ENCODE peak calls at places on chromosomes 2 and 18, in seven cellular contexts. K is foreskin fibroblast, M is RWPE1, P is IMR-90, I is bronchial epithelial cell, V is breast epithelium, Y is fibroblast of villous mesenchyme. W is an unnamed sample.
A peak's percentile ranks its signal among the peaks of the same experiment; 100 is the strongest.

GRCh38 chr2:32453242-32454062 is 96.6 kb downstream of the BIRC6 start:
- DNase-seq in K (peak; percentile 8), M (no peak), P (peak; percentile 44), I (no peak), V (no peak), Y (peak; percentile 32), W (no peak)

GRCh38 chr2:118417417-118418125 is 329.3 kb downstream of the INSIG2 start:
- DNase-seq in K (peak; percentile 81), M (peak; percentile 23), P (peak; percentile 12), I (peak; percentile 71), V (no peak), Y (peak; percentile 25), W (peak; percentile 39)

GRCh38 chr2:157292853-157293252 is 32.8 kb downstream of the ERMN start:
- DNase-seq in K (no peak), M (no peak), P (no peak), I (no peak), V (no peak), Y (no peak), W (no peak)

GRCh38 chr18:63236990-63237389 is 82.6 kb downstream of the BCL2 start:
- DNase-seq in K (no peak), M (no peak), P (no peak), I (no peak), V (no peak), Y (no peak), W (no peak)

GRCh38 chr2:216694201-216694825 is 1.0 kb downstream of the IGFBP5 start:
- DNase-seq in K (peak; percentile 65), M (no peak), P (no peak), I (peak; percentile 17), V (no peak), Y (peak; percentile 50), W (peak; percentile 24)

GRCh38 chr2:49687873-49688272 is 533.6 kb upstream of the FSHR start:
- DNase-seq in K (no peak), M (no peak), P (no peak), I (peak; percentile 5), V (no peak), Y (no peak), W (no peak)

GRCh38 chr2:118102433-118103082 is 14.3 kb downstream of the INSIG2 start:
- DNase-seq in K (no peak), M (peak; percentile 57), P (peak; percentile 30), I (peak; percentile 82), V (no peak), Y (no peak), W (peak; percentile 24)

GRCh38 chr18:79552140-79552631 is 127.4 kb upstream of the CTDP1 start:
- DNase-seq in K (no peak), M (no peak), P (no peak), I (no peak), V (no peak), Y (no peak), W (no peak)

GRCh38 chr2:46873632-46874068 is 42.0 kb downstream of the MCFD2 start:
- DNase-seq in K (peak; percentile 99), M (peak; percentile 97), P (peak; percentile 98), I (peak; percentile 97), V (peak; percentile 81), Y (peak; percentile 97), W (peak; percentile 94)

GRCh38 chr18:57586243-57587049 is at the start of gene FECH:
- DNase-seq in K (peak; percentile 88), M (peak; percentile 35), P (peak; percentile 71), I (peak; percentile 49), V (peak; percentile 52), Y (peak; percentile 71), W (peak; percentile 67)
- TF ChIP-seq CTCF in K (no peak), M (no peak), P (peak; percentile 4), I (peak; percentile 13), V (peak; percentile 28), Y (peak; percentile 1), W (no peak)

GRCh38 chr2:18684202-18685040 is 95.1 kb upstream of the NT5C1B start:
- DNase-seq in K (peak; percentile 63), M (no peak), P (peak; percentile 66), I (no peak), V (no peak), Y (peak; percentile 98), W (peak; percentile 31)

DNA sequence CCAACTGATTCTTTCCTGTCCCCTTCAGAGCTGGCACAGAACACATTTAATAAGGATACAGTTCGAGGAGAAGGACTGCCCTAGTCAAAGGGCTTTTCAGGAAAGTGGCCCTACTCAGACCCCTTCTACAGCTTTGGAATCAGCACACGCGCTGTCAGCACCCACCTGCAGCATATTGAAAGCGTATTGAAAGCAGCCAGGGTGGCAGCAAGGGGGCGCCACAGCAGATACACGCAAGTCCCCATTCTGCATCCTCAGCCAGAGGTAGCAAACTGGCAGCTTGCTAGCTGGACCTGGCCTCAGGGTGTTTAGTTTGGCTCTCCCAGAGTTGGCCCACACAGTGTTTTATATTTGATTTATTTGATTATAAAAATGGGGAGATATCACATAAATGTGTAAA is 101.0 kb upstream of the NT5C1B start:
- DNase-seq in K (no peak), M (no peak), P (no peak), I (no peak), V (no peak), Y (no peak), W (no peak)
- TF ChIP-seq CTCF in K (peak; percentile 13), M (no peak), P (no peak), I (peak; percentile 15), V (no peak), Y (peak; percentile 41), W (peak; percentile 14)

GRCh38 chr2:70641263-70641784 is 87.7 kb upstream of the TGFA start:
- DNase-seq in K (no peak), M (no peak), P (peak; percentile 2), I (peak; percentile 80), V (no peak), Y (no peak), W (no peak)

GRCh38 chr2:70643715-70644114 is 90.1 kb upstream of the TGFA start:
- DNase-seq in K (no peak), M (peak; percentile 49), P (no peak), I (peak; percentile 43), V (no peak), Y (no peak), W (no peak)

GRCh38 chr2:70646429-70646828 is 92.8 kb upstream of the TGFA start:
- DNase-seq in K (no peak), M (no peak), P (no peak), I (no peak), V (no peak), Y (no peak), W (no peak)

GRCh38 chr2:70647873-70648481 is 94.4 kb upstream of the TGFA start:
- DNase-seq in K (peak; percentile 72), M (peak; percentile 70), P (peak; percentile 44), I (peak; percentile 65), V (peak; percentile 46), Y (peak; percentile 48), W (peak; percentile 59)

GRCh38 chr2:70645733-70646420 is 92.3 kb upstream of the TGFA start:
- DNase-seq in K (peak; percentile 10), M (peak; percentile 5), P (no peak), I (peak; percentile 13), V (no peak), Y (no peak), W (no peak)
- TF ChIP-seq CTCF in K (no peak), M (no peak), P (peak; percentile 5), I (peak; percentile 27), V (no peak), Y (no peak), W (peak; percentile 28)

DNA sequence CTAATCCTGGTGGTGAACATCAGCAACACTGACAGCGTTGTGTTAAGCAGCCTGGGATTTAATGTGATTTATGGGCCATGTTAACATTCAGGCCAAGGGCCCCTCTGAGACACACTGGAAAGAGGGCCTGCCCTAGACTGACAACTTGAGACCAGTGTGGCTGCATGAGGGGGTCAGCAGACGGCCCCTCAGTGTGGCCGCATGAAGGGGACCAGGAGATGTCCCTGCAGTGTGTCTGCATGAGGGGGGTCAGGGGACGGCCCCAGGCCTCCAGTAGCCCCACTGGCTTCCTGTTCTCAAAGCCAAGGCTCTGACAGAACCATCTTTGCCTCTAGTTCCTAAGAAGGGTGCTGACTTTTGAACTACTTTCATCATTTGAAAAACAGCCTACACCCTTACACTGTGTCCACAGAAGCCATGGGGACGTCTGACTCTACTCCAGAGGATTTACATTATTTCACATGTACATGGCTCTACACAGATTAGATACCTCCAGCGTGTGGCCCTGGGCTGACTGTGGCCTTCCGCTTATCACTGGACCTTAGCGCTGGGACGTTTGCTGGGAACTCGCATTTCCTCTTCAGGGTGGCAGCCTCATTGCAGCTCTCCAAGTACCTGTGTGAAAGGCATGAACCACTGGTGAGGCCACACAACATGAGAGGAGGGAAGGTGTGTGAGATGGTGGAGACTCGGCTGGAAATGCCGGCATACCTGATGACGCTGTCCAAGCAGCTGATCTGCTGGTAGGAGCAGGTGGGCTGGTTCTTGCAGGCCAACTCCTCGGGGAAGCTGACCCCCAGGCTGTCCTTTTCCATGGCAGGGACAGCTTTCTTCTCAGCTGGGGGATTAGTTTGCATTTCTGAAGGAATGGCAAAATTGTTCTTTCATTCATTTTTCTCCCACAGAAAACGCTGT is 18.2 kb upstream of the HES6 start:
- DNase-seq in K (no peak), M (no peak), P (no peak), I (no peak), V (no peak), Y (no peak), W (no peak)
- TF ChIP-seq CTCF in K (no peak), M (no peak), P (no peak), I (no peak), V (no peak), Y (no peak), W (no peak)

GRCh38 chr18:3238742-3239141 is 8.9 kb upstream of the MYL12A start:
- DNase-seq in K (peak; percentile 49), M (no peak), P (no peak), I (no peak), V (no peak), Y (no peak), W (no peak)
- TF ChIP-seq CTCF in K (no peak), M (no peak), P (peak; percentile 14), I (peak; percentile 4), V (no peak), Y (peak; percentile 11), W (peak; percentile 28)

DNA sequence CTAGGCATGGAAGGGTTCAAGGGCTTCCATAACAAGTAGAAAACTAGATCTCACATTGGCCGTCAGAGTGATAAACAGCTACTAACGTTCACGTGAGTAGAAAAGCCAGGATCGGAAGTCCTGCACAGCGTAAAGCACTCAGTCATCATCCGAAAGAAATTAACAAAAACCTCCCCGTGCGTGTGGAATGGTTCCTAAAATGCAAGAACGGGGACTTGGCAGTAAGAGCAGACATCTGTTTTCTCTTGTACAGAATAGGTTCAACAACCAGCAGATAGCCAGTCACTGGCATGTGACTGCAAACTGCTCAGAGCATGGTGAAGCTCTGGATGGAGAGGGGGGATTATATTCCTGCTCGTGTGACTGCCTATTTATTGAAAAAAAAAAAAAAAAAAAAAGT is 106.9 kb upstream of the ITGB6 start:
- DNase-seq in K (peak; percentile 97), M (no peak), P (peak; percentile 92), I (no peak), V (no peak), Y (peak; percentile 92), W (peak; percentile 100)
- TF ChIP-seq CTCF in K (no peak), M (no peak), P (no peak), I (no peak), V (no peak), Y (no peak), W (no peak)

GRCh38 chr18:31511098-31511497 is 13.1 kb downstream of the DSG2 start:
- DNase-seq in K (no peak), M (no peak), P (no peak), I (no peak), V (no peak), Y (no peak), W (no peak)
- TF ChIP-seq CTCF in K (no peak), M (no peak), P (no peak), I (peak; percentile 18), V (no peak), Y (peak; percentile 18), W (no peak)

W was measured in fibroblast of the aortic adventitia.